ENCODE peak calls at places on chromosome 6, in eight cellular contexts. K is astrocyte of the spinal cord; A is CD8-positive, alpha-beta T cell; I is fibroblast of pulmonary artery; J is fibroblast of the aortic adventitia; D is dorsolateral prefrontal cortex; G is heart left ventricle; Z is Panc1. E is an unnamed sample.

GRCh38 chr6:156848533-156848932 is 71.4 kb downstream of the ARID1B start:
- DNase-seq in K (peak), A (no peak), I (peak), J (peak), D (no peak), G (peak), Z (no peak), E (peak)

GRCh38 chr6:145339089-145339488 is 396.2 kb downstream of the EPM2A start:
- DNase-seq in K (no peak), A (no peak), I (no peak), J (no peak), D (no peak), G (no peak), Z (no peak), E (no peak)

GRCh38 chr6:57432919-57433684 is 115.7 kb downstream of the PRIM2 start:
- DNase-seq in K (no peak), A (no peak), I (peak), J (no peak), D (no peak), G (no peak), Z (no peak), E (peak)

GRCh38 chr6:34021839-34022190 is 124.1 kb downstream of the GRM4 start:
- DNase-seq in K (no peak), A (no peak), I (no peak), J (no peak), D (no peak), G (no peak), Z (no peak), E (no peak)

GRCh38 chr6:77774457-77774856 is 121.6 kb downstream of the MEI4 start:
- DNase-seq in K (no peak), A (no peak), I (no peak), J (no peak), D (no peak), G (no peak), Z (no peak), E (no peak)

GRCh38 chr6:5287205-5287965 is 26.1 kb downstream of the FARS2 start:
- DNase-seq in K (peak), A (no peak), I (peak), J (peak), D (no peak), G (peak), Z (no peak), E (peak)

GRCh38 chr6:68976260-68976659 is 341.2 kb downstream of the ADGRB3 start:
- DNase-seq in K (no peak), A (no peak), I (peak), J (no peak), D (no peak), G (no peak), Z (no peak), E (no peak)

GRCh38 chr6:67231092-67231491 is 1404.0 kb upstream of the ADGRB3 start:
- DNase-seq in K (no peak), A (no peak), I (no peak), J (no peak), D (no peak), G (no peak), Z (no peak), E (no peak)

GRCh38 chr6:55957961-55958422 is 82.6 kb upstream of the BMP5 start:
- DNase-seq in K (peak), A (no peak), I (peak), J (peak), D (no peak), G (no peak), Z (no peak), E (peak)

GRCh38 chr6:77038801-77039200 is 424.5 kb downstream of the HTR1B start:
- DNase-seq in K (peak), A (no peak), I (peak), J (peak), D (no peak), G (no peak), Z (no peak), E (peak)

GRCh38 chr6:27250955-27251671 is 3.6 kb downstream of the PRSS16 start:
- DNase-seq in K (no peak), A (no peak), I (peak), J (no peak), D (peak), G (no peak), Z (no peak), E (peak)

GRCh38 chr6:132858750-132859149 is 44.4 kb downstream of the RPS12 start:
- DNase-seq in K (no peak), A (no peak), I (no peak), J (no peak), D (no peak), G (no peak), Z (no peak), E (no peak)

GRCh38 chr6:150212745-150213144 is 69.9 kb downstream of the PPP1R14C start:
- DNase-seq in K (no peak), A (no peak), I (no peak), J (no peak), D (no peak), G (no peak), Z (no peak), E (peak)

GRCh38 chr6:93902517-93902916 is 483.2 kb upstream of the EPHA7 start:
- DNase-seq in K (no peak), A (no peak), I (no peak), J (no peak), D (no peak), G (no peak), Z (no peak), E (no peak)

GRCh38 chr6:30518505-30518850 is 29.2 kb downstream of the HLA-E start:
- DNase-seq in K (no peak), A (no peak), I (no peak), J (no peak), D (no peak), G (no peak), Z (no peak), E (no peak)

GRCh38 chr6:25278557-25278913 is 639 bp upstream of the CARMIL1 start:
- DNase-seq in K (no peak), A (no peak), I (no peak), J (no peak), D (no peak), G (no peak), Z (no peak), E (no peak)

GRCh38 chr6:37239950-37240713 is 17.4 kb upstream of the TBC1D22B start:
- DNase-seq in K (peak), A (peak), I (peak), J (peak), D (peak), G (peak), Z (peak), E (peak)

GRCh38 chr6:5109436-5109835 is 24.3 kb downstream of the PPP1R3G start:
- DNase-seq in K (no peak), A (no peak), I (no peak), J (no peak), D (no peak), G (no peak), Z (no peak), E (no peak)

GRCh38 chr6:125099211-125100017 is 54.2 kb upstream of the TPD52L1 start:
- DNase-seq in K (peak), A (no peak), I (peak), J (no peak), D (peak), G (peak), Z (no peak), E (peak)

GRCh38 chr6:168145747-168146596 is 67.0 kb upstream of the FRMD1 start:
- DNase-seq in K (no peak), A (no peak), I (no peak), J (no peak), D (no peak), G (peak), Z (no peak), E (no peak)

GRCh38 chr6:53734473-53735299 is 60.1 kb upstream of the LRRC1 start:
- DNase-seq in K (peak), A (no peak), I (peak), J (peak), D (no peak), G (peak), Z (peak), E (peak)

GRCh38 chr6:81911446-81911845 is 159.0 kb upstream of the TENT5A start:
- DNase-seq in K (no peak), A (no peak), I (no peak), J (no peak), D (no peak), G (no peak), Z (no peak), E (no peak)

GRCh38 chr6:13397359-13398080 is 69.2 kb upstream of the TBC1D7 start:
- DNase-seq in K (no peak), A (no peak), I (no peak), J (no peak), D (no peak), G (no peak), Z (no peak), E (no peak)

GRCh38 chr6:52361347-52361944 is 505 bp upstream of the PAQR8 start:
- DNase-seq in K (peak), A (peak), I (no peak), J (peak), D (peak), G (no peak), Z (no peak), E (peak)

GRCh38 chr6:14921170-14921569 is 324.7 kb upstream of the JARID2 start:
- DNase-seq in K (no peak), A (no peak), I (peak), J (no peak), D (no peak), G (peak), Z (no peak), E (peak)

GRCh38 chr6:147167576-147168461 is 36.4 kb upstream of the STXBP5 start:
- DNase-seq in K (no peak), A (no peak), I (no peak), J (peak), D (no peak), G (no peak), Z (no peak), E (no peak)

GRCh38 chr6:111920581-111920980 is 47.3 kb upstream of the FYN start:
- DNase-seq in K (no peak), A (no peak), I (no peak), J (no peak), D (no peak), G (no peak), Z (no peak), E (no peak)

GRCh38 chr6:159169193-159169555 is at the start of gene FNDC1:
- DNase-seq in K (no peak), A (no peak), I (no peak), J (no peak), D (no peak), G (peak), Z (no peak), E (no peak)

GRCh38 chr6:23435798-23436197 is 690.2 kb upstream of the NRSN1 start:
- DNase-seq in K (no peak), A (no peak), I (no peak), J (no peak), D (no peak), G (no peak), Z (no peak), E (no peak)
- H3K4me3 ChIP-seq in K (no peak), A (no peak), I (no peak), J (no peak), D (no peak), G (no peak), Z (no peak), E (no peak)

DNA sequence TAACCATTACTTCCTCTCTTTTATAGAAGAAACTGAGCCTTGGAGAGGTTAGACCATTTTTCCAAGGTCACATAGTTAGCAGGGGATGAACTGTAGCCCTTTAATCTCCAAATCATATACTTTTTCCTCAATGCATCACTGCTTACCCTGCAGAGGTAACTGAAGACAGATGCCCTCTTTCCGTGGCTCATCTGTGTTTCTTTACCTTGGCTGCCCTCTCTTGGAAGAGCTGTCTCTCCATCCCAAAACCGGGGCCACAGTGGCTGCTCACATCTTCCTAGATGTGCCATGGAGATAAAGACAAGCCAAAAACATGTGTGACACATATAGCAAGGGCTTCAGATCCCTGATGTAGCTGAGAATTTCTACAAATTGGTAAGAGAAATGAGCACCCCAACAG is 581 bp upstream of the ALDH8A1 start:
- DNase-seq in K (no peak), A (no peak), I (no peak), J (no peak), D (no peak), G (no peak), Z (no peak), E (no peak)
- TF ChIP-seq CTCF in K (no peak), A (no peak), I (no peak), J (no peak), D (no peak), G (no peak), Z (peak), E (no peak)

GRCh38 chr6:89409461-89410035 is 2.5 kb downstream of the RRAGD start:
- DNase-seq in K (no peak), A (no peak), I (no peak), J (no peak), D (no peak), G (peak), Z (no peak), E (no peak)
- H3K4me3 ChIP-seq in K (no peak), A (no peak), I (no peak), J (no peak), D (peak), G (no peak), Z (no peak), E (no peak)

GRCh38 chr6:31729979-31730630 is 1.0 kb upstream of the DDAH2 start:
- DNase-seq in K (peak), A (no peak), I (peak), J (peak), D (peak), G (peak), Z (no peak), E (peak)

GRCh38 chr6:31729515-31729978 is 448 bp upstream of the DDAH2 start:
- DNase-seq in K (peak), A (peak), I (peak), J (peak), D (peak), G (peak), Z (no peak), E (peak)

GRCh38 chr6:31730631-31731086 is 1.6 kb upstream of the DDAH2 start:
- DNase-seq in K (no peak), A (no peak), I (no peak), J (no peak), D (no peak), G (no peak), Z (no peak), E (no peak)

GRCh38 chr6:31727717-31728671 is 1.1 kb downstream of the DDAH2 start:
- DNase-seq in K (no peak), A (no peak), I (no peak), J (peak), D (no peak), G (no peak), Z (no peak), E (no peak)

DNA sequence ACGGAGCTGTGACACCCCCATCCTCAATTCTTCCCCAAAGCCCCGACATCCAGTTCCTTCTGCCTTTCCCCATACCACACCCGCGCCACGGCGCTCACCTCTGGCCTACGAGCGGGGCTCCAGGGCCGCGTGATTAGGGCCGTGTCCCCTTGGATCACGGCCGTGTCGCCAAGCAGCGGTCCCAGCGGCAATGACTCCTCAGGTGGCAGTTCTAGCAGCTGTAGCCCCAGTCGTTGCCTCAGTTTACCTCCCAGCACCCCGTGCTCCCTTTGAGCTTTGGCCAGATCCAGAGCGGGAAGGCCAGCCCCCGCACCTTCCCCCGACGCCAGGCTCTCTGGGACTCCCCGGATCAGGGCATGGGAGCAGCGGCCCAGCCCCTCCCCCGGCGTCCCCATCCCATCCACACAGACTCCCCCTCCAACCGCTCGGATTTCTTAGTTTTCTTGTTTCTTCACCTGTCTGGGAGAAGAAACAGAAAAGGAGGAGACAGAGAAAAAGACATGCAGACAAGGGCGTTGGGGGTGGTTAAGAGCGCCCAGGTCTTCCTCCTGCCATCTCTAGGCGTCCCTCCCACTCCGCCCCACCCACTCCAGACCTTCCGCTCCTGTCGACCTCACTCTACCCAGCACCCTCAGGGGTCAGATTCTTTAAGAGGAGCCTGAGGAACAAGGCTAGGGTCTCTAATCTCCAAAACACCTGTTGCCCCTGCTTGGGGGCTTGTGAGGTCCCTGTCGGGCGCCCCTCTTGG is at the start of gene DDAH2:
- DNase-seq in K (no peak), A (no peak), I (no peak), J (no peak), D (no peak), G (peak), Z (no peak), E (no peak)
- TF ChIP-seq CTCF in K (no peak), A (no peak), I (peak), J (peak), D (no peak), G (peak), Z (no peak), E (peak)

GRCh38 chr6:11282875-11283274 is 50.4 kb upstream of the NEDD9 start:
- DNase-seq in K (no peak), A (no peak), I (no peak), J (no peak), D (no peak), G (no peak), Z (no peak), E (no peak)
- H3K4me3 ChIP-seq in K (no peak), A (no peak), I (no peak), J (no peak), D (no peak), G (no peak), Z (no peak), E (no peak)

GRCh38 chr6:44925100-44925739 is 402.9 kb upstream of the RUNX2 start:
- DNase-seq in K (peak), A (no peak), I (peak), J (peak), D (no peak), G (no peak), Z (no peak), E (peak)

GRCh38 chr6:44923416-44923815 is 404.7 kb upstream of the RUNX2 start:
- DNase-seq in K (no peak), A (no peak), I (no peak), J (no peak), D (no peak), G (no peak), Z (no peak), E (no peak)

GRCh38 chr6:44920952-44921491 is 407.1 kb upstream of the RUNX2 start:
- DNase-seq in K (peak), A (no peak), I (peak), J (no peak), D (no peak), G (no peak), Z (no peak), E (no peak)

GRCh38 chr6:44918893-44919292 is 409.2 kb upstream of the RUNX2 start:
- DNase-seq in K (no peak), A (no peak), I (no peak), J (no peak), D (no peak), G (no peak), Z (no peak), E (no peak)

GRCh38 chr6:44921787-44922186 is 406.3 kb upstream of the RUNX2 start:
- DNase-seq in K (no peak), A (no peak), I (no peak), J (no peak), D (no peak), G (peak), Z (no peak), E (no peak)
- TF ChIP-seq CTCF in K (no peak), A (no peak), I (no peak), J (no peak), D (no peak), G (no peak), Z (no peak), E (no peak)

DNA sequence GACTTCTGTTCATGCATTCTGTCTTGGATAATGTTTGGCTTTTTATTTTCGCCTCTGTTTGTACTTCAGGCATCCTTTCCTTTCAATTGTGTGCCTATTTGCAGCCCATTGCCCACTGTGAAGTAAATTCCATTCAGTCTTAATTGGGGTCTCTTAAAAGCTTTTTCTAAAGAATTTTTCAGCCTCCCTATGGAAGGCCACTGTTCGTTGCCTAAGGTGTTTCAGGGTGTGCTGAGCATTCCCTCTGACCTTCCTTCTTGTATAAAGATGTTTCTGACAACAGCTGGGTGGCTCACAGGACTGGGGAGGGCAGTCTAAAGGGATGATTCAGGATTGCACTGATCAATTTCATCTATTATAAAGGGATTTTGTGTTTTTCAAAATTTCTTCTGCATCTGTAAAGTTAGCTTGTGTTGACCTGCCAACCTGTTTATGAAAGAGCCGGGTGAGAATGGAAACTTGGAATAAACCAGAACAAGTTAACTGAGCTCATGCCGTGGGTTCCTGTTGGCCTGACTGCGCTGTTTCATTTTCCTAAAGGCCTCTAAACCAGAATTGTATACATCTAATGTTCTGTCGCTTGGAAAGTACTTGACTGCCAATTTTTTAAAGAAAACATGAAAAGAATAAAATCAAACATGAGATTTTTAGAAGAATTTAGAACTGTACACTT is 14.3 kb downstream of the PHACTR2 start:
- DNase-seq in K (no peak), A (no peak), I (no peak), J (no peak), D (no peak), G (no peak), Z (no peak), E (no peak)
- H3K4me3 ChIP-seq in K (no peak), A (no peak), I (no peak), J (no peak), D (no peak), G (no peak), Z (no peak), E (no peak)

GRCh38 chr6:139386404-139386803 is 12.0 kb upstream of the CITED2 start:
- DNase-seq in K (no peak), A (no peak), I (no peak), J (no peak), D (no peak), G (no peak), Z (no peak), E (no peak)

GRCh38 chr6:139391709-139392108 is 17.3 kb upstream of the CITED2 start:
- DNase-seq in K (no peak), A (no peak), I (no peak), J (no peak), D (no peak), G (no peak), Z (no peak), E (no peak)

GRCh38 chr6:139390447-139390846 is 16.0 kb upstream of the CITED2 start:
- DNase-seq in K (no peak), A (no peak), I (no peak), J (no peak), D (no peak), G (no peak), Z (no peak), E (no peak)

GRCh38 chr6:139392834-139393233 is 18.4 kb upstream of the CITED2 start:
- DNase-seq in K (peak), A (no peak), I (no peak), J (no peak), D (no peak), G (no peak), Z (no peak), E (peak)

DNA sequence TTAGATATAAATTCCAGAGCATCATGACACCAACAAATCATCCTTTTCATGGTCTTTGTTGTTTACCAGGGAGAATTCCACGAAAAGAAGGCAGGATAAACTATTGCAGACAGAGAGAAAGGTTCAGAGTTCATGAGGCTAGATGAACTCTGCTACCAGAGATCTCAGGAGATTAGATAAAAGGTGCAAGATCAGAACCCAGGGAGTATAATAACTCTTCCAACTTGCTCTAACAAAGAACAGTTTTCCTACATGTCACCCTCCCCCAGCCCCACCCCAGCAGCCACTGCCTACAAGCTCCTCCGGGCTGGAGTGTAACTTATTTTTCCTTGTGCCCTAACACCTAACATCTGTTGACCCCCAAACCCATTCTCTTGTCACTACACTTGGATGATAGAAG is 13.9 kb upstream of the CITED2 start:
- DNase-seq in K (no peak), A (no peak), I (no peak), J (no peak), D (no peak), G (no peak), Z (no peak), E (no peak)
- TF ChIP-seq CTCF in K (no peak), A (no peak), I (no peak), J (no peak), D (no peak), G (no peak), Z (no peak), E (no peak)